ENCODE peak calls at places on chromosomes 7 and 10, in nine cellular contexts. G is colonic mucosa, Q is HCT116, D is upper lobe of right lung, T is SK-N-SH, J is sigmoid colon, N is heart left ventricle, B is OCI-LY7, I is kidney. E is an unnamed sample.

GRCh38 chr7:25260862-25261454 is 32.7 kb upstream of the NPVF start:
- DNase-seq in J (no peak), B (peak), I (no peak), G (peak), Q (no peak), T (no peak), D (no peak), N (no peak), E (no peak)

GRCh38 chr7:56053993-56054392 is 2.4 kb downstream of the CCT6A start:
- DNase-seq in T (no peak), Q (no peak), J (no peak), N (no peak), I (no peak), B (no peak), D (no peak), G (no peak), E (no peak)

GRCh38 chr10:110355922-110356627 is 51.4 kb upstream of the SMNDC1 start:
- DNase-seq in B (peak), I (no peak), G (no peak), T (no peak), Q (no peak), J (no peak), N (no peak), D (no peak), E (no peak)

GRCh38 chr10:131310054-131310903 is 1.2 kb downstream of the TCERG1L start:
- DNase-seq in I (no peak), B (no peak), T (no peak), D (no peak), J (no peak), G (no peak), Q (no peak), N (no peak), E (no peak)

GRCh38 chr10:103207141-103207540 is 14.1 kb upstream of the NT5C2 start:
- DNase-seq in B (no peak), J (no peak), D (no peak), N (no peak), I (no peak), G (no peak), Q (no peak), T (no peak), E (no peak)

GRCh38 chr10:52348037-52348564 is 34.0 kb downstream of the DKK1 start:
- DNase-seq in J (no peak), D (no peak), B (no peak), G (no peak), I (no peak), N (no peak), T (no peak), Q (no peak), E (no peak)

GRCh38 chr10:48976208-48976607 is 36.6 kb upstream of the LRRC18 start:
- DNase-seq in D (no peak), T (peak), Q (peak), G (no peak), N (no peak), B (peak), I (no peak), J (no peak), E (no peak)

GRCh38 chr7:66748791-66749190 is 8.3 kb downstream of the RABGEF1 start:
- DNase-seq in J (no peak), G (no peak), I (no peak), D (no peak), B (no peak), N (peak), T (no peak), Q (no peak), E (no peak)

GRCh38 chr7:134351424-134351823 is 34.7 kb upstream of the SLC35B4 start:
- DNase-seq in B (no peak), T (no peak), D (no peak), I (no peak), N (no peak), G (no peak), J (no peak), Q (no peak), E (no peak)

GRCh38 chr7:5827755-5828154 is 46.3 kb upstream of the RNF216 start:
- DNase-seq in N (no peak), D (no peak), Q (peak), J (no peak), G (peak), T (peak), B (peak), I (peak), E (no peak)

GRCh38 chr10:89206402-89207180 is 526 bp downstream of the CH25H start:
- DNase-seq in J (peak), B (no peak), Q (no peak), I (peak), D (peak), T (peak), N (peak), G (peak), E (no peak)

GRCh38 chr10:128062331-128062730 is 63.9 kb downstream of the MKI67 start:
- DNase-seq in I (peak), J (no peak), N (peak), G (no peak), Q (no peak), B (peak), D (peak), T (peak), E (no peak)

GRCh38 chr7:26153823-26154783 is 2.1 kb downstream of the NFE2L3 start:
- DNase-seq in T (no peak), J (no peak), Q (no peak), D (no peak), I (no peak), B (peak), G (peak), N (no peak), E (no peak)

GRCh38 chr10:132516771-132517725 is 20.5 kb upstream of the INPP5A start:
- DNase-seq in N (peak), D (peak), J (peak), I (peak), Q (no peak), T (peak), B (no peak), G (peak), E (peak)

GRCh38 chr7:106717997-106718871 is 57.3 kb upstream of the CCDC71L start:
- DNase-seq in B (peak), Q (peak), J (no peak), D (no peak), N (no peak), G (peak), I (no peak), T (peak), E (no peak)

GRCh38 chr10:104197364-104197763 is 34.8 kb downstream of the CFAP43 start:
- DNase-seq in D (no peak), N (no peak), Q (peak), I (no peak), T (no peak), B (no peak), J (no peak), G (no peak), E (no peak)

DNA sequence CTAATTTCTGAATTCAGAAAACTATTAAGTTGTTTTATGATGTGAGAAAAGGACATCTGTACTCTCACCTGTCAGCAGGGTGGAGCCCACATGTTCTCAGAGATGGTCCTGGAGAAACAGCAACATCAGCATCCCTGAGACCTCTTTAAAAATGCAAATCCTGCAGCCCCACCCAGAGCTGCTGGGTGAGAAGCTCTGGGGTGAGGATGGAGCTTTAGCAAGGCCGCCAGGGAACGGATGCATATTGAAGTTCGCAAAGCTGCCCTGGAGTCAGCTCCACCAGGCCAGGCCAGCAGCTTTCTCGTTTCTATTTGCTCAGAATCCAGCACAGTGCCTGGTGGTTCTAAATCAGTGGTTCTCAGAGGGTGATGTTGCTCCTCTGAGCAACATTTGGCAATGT is 49.1 kb downstream of the PRKCQ start:
- DNase-seq in T (no peak), D (no peak), B (no peak), N (no peak), G (no peak), I (no peak), Q (no peak), J (no peak), E (no peak)
- H3K27ac ChIP-seq in T (no peak), D (no peak), B (no peak), N (no peak), G (peak), I (no peak), Q (no peak), J (no peak), E (no peak)

DNA sequence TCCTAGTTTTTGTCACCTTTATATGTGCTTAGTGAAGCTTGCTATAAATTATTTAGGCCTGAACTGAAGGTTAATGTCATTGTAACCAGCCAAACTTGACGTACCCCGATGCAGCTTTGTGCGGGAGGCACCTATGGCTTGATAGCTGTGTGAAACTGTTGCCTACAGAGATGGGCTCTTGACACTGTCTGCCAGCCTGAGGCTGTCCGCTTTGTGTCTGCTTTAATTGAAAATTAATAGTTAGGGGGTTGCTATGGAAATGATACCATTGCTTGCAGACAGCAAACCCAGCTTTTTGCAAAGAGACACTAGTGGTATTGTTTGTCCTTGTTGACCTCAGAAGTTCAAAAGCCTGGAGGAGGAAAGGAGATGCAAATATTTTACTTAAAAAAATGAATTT is 2.1 kb upstream of the FOXP2 start:
- DNase-seq in N (no peak), G (no peak), J (no peak), B (no peak), Q (no peak), T (no peak), D (no peak), I (no peak), E (no peak)
- H3K4me3 ChIP-seq in N (no peak), G (no peak), J (no peak), B (no peak), Q (no peak), T (no peak), D (no peak), I (no peak), E (no peak)

DNA sequence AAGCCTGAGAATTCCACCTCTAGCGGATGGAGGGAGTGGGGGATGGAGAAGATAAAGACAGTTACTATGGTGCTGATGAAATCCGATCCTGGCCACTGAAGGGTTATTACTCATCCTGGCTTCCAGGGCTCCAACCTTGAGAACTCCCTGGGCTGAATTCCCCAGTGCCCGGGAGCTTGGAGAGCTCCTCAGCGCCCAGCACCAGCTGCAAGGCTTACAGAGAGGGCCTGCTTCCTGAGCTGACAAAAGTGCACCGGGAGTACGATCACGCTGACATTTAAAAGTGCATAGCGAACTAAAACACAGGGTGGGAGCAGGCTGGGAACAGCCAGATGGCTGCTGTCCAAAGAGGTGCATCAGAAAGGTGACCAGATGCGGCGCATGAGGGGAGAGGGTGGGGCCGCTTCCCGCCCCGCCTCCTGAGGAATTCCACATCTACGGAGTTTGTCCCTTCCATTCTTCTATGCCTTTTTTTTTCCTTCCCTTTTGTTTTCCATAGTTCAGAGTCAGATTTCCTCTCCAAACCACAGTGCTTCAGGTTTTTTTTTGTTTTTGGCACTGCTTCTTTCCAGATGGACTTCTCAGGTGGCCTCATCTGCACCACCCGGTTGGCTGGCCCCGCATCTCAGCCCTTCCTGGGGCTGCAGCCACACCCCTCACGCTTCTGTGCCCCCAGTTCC is 62.3 kb upstream of the MKRN1 start:
- DNase-seq in N (peak), Q (peak), D (no peak), G (peak), B (no peak), T (peak), J (peak), I (no peak), E (no peak)
- H3K27ac ChIP-seq in N (peak), Q (peak), D (peak), G (no peak), B (no peak), T (peak), J (peak), I (no peak), E (peak)

GRCh38 chr10:96850825-96851224 is 18.7 kb downstream of the LCOR start:
- DNase-seq in G (no peak), T (no peak), D (no peak), Q (no peak), I (no peak), B (no peak), N (no peak), J (no peak), E (no peak)
- H3K4me3 ChIP-seq in G (no peak), T (no peak), D (no peak), Q (no peak), I (no peak), B (no peak), N (no peak), J (no peak), E (no peak)

GRCh38 chr7:2126621-2127020 is 106.1 kb downstream of the MAD1L1 start:
- DNase-seq in T (no peak), J (no peak), G (no peak), Q (no peak), D (no peak), I (no peak), N (no peak), B (no peak), E (no peak)

GRCh38 chr7:2124604-2125345 is 108.0 kb downstream of the MAD1L1 start:
- DNase-seq in J (no peak), D (no peak), B (no peak), Q (no peak), I (no peak), N (no peak), G (no peak), T (no peak), E (no peak)

GRCh38 chr7:2123916-2124315 is 108.8 kb downstream of the MAD1L1 start:
- DNase-seq in I (no peak), J (no peak), N (no peak), D (no peak), G (no peak), T (no peak), B (no peak), Q (no peak), E (no peak)

GRCh38 chr7:2123360-2123759 is 109.4 kb downstream of the MAD1L1 start:
- DNase-seq in I (no peak), T (no peak), B (no peak), Q (no peak), N (no peak), G (no peak), J (no peak), D (no peak), E (no peak)

DNA sequence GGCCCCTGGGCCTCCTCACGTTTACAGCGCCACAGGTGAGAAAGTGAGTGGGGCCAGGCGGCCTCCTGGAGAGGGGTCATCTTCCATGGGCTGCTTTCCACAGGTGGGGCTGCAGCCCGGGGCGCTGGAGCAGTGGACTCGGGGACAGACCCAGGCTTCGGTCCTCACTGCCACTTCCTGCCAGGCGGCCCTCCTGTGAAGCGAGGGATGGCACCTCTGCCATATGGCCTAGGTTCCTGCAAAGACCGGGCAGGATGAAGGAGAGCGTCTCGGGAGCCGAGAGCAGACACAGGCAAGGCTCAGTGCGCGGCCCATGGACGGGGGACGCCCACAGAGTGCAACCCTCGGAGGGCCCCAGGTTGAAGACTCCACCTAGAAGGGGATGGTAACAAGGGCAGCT is 106.8 kb downstream of the MAD1L1 start:
- DNase-seq in G (no peak), I (no peak), N (no peak), T (no peak), D (no peak), B (no peak), J (no peak), Q (no peak), E (no peak)
- H3K27ac ChIP-seq in G (no peak), I (no peak), N (no peak), T (no peak), D (no peak), B (no peak), J (no peak), Q (no peak), E (no peak)

GRCh38 chr7:149457766-149458165 is 3.1 kb downstream of the ZNF777 start:
- DNase-seq in Q (no peak), T (no peak), B (no peak), D (no peak), J (no peak), G (peak), N (no peak), I (no peak), E (peak)

GRCh38 chr7:149459540-149460433 is 1.1 kb downstream of the ZNF777 start:
- DNase-seq in Q (no peak), D (no peak), B (peak), G (no peak), N (no peak), T (peak), J (no peak), I (no peak), E (no peak)

GRCh38 chr7:149458235-149458634 is 2.6 kb downstream of the ZNF777 start:
- DNase-seq in B (no peak), D (no peak), Q (no peak), I (no peak), T (no peak), J (no peak), G (no peak), N (no peak), E (no peak)

GRCh38 chr7:149460493-149461330 is at the start of gene ZNF777:
- DNase-seq in G (peak), D (peak), Q (peak), T (peak), I (peak), N (peak), B (peak), J (peak), E (peak)

GRCh38 chr7:149459201-149459539 is 1.7 kb downstream of the ZNF777 start:
- DNase-seq in N (no peak), J (no peak), I (no peak), T (no peak), G (no peak), B (no peak), Q (no peak), D (no peak), E (no peak)
- H3K4me3 ChIP-seq in N (peak), J (peak), I (peak), T (peak), G (peak), B (peak), Q (peak), D (peak), E (peak)

GRCh38 chr10:79449181-79450146 is 4.0 kb upstream of the ZCCHC24 start:
- DNase-seq in J (peak), I (peak), G (no peak), T (no peak), B (no peak), D (no peak), Q (no peak), N (no peak), E (no peak)

GRCh38 chr10:79453392-79453791 is 8.0 kb upstream of the ZCCHC24 start:
- DNase-seq in I (no peak), N (no peak), G (no peak), T (no peak), B (no peak), Q (no peak), D (no peak), J (no peak), E (no peak)

GRCh38 chr10:79454259-79454658 is 8.8 kb upstream of the ZCCHC24 start:
- DNase-seq in J (peak), G (no peak), T (no peak), B (no peak), I (no peak), Q (no peak), D (no peak), N (no peak), E (peak)

GRCh38 chr10:79451046-79451699 is 5.7 kb upstream of the ZCCHC24 start:
- DNase-seq in D (no peak), N (no peak), Q (no peak), B (no peak), T (no peak), G (no peak), J (no peak), I (no peak), E (no peak)

DNA sequence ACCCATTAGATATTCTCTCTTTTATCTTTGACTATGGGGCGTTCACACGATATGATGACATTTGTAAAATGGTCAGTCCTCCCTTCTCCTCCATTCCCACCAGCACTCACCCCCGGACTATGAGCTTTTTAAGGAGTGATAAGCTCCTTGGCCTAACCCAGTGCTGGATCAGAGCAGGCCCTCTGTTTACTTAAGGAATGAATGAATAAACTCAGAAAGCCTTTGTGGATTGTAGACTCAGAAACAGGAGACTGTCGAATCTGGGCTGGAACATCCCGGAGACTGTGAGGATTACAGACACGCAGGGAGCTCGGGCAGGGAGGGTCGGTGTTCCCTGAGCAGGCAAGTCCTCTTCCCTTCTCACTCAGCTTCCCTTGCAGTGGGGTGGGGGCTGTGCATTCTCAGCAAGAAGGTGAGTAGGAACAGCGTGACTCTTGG is 6.8 kb upstream of the ZCCHC24 start:
- DNase-seq in N (no peak), T (no peak), B (no peak), G (no peak), J (no peak), I (no peak), Q (no peak), D (no peak), E (peak)
- H3K27ac ChIP-seq in N (no peak), T (no peak), B (no peak), G (no peak), J (peak), I (no peak), Q (no peak), D (no peak), E (no peak)

E was measured in vagina.